ENCODE peak calls at places on chromosomes 13 and 19, in five cellular contexts. D is heart right ventricle, H is foreskin fibroblast, X is right lobe of liver, C is lower leg skin. T is an unnamed sample.
A peak's percentile ranks its signal among the peaks of the same experiment; 100 is the strongest.

GRCh38 chr13:46866150-46866549 is 30.7 kb downstream of the HTR2A start:
- DNase-seq in X (no peak), H (peak; percentile 65), C (peak; percentile 16), D (peak; percentile 16), T (peak; percentile 36)

GRCh38 chr13:20402881-20403280 is 122.8 kb downstream of the CRYL1 start:
- DNase-seq in D (no peak), X (no peak), H (no peak), C (no peak), T (no peak)

GRCh38 chr13:105971720-105972119 is 563.7 kb downstream of the EFNB2 start:
- DNase-seq in C (no peak), H (no peak), X (no peak), D (no peak), T (no peak)

GRCh38 chr13:41780736-41781708 is 179.9 kb downstream of the VWA8 start:
- DNase-seq in H (peak; percentile 75), D (no peak), X (no peak), C (no peak), T (no peak)

GRCh38 chr19:51461723-51462161 is 3.5 kb upstream of the SIGLEC8 start:
- DNase-seq in C (no peak), H (no peak), D (no peak), X (no peak), T (no peak)

GRCh38 chr13:33169273-33169980 is 116.1 kb downstream of the STARD13 start:
- DNase-seq in D (no peak), H (peak; percentile 77), C (no peak), X (no peak), T (no peak)

GRCh38 chr19:47391510-47392223 is 27.7 kb downstream of the MEIS3 start:
- DNase-seq in H (peak; percentile 41), X (peak; percentile 87), C (peak; percentile 60), D (peak; percentile 78), T (peak; percentile 78)

GRCh38 chr19:8163781-8164180 is 14.4 kb upstream of the FBN3 start:
- DNase-seq in C (no peak), X (no peak), D (no peak), H (no peak), T (no peak)

GRCh38 chr19:30024091-30024490 is 82.1 kb downstream of the URI1 start:
- DNase-seq in D (no peak), C (no peak), X (no peak), H (no peak), T (no peak)

GRCh38 chr19:48636859-48637448 is at the start of gene DBP:
- DNase-seq in C (no peak), H (no peak), X (peak; percentile 71), D (no peak), T (no peak)

GRCh38 chr13:112904436-112904960 is 64.5 kb upstream of the MCF2L start:
- DNase-seq in H (no peak), X (peak; percentile 41), C (no peak), D (no peak), T (peak; percentile 99)

GRCh38 chr19:53389591-53390377 is 5.2 kb upstream of the ZNF765 start:
- DNase-seq in X (no peak), C (no peak), D (no peak), H (no peak), T (no peak)

DNA sequence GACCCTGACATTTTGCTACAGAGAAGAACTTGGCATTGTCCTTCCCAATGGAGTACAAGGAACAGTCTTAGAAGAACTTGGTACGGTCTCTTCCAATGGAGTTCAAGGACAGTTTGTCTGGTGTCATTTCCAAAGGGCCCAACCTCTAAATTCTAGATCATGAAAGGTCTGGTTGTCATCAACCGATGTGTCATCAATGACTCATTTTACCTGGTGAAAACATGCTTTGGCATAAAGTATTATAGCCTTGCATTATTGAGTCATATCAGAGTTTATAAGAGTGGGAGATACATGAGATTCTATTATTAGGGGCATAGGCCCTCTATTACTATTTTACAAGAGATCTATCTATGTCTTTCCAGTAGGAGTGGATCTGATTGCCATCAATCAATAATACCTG is 4.3 kb downstream of the CYP2B6 start:
- DNase-seq in C (no peak), X (no peak), H (no peak), D (no peak), T (no peak)
- TF ChIP-seq CTCF in C (no peak), X (no peak), H (no peak), D (no peak), T (no peak)

GRCh38 chr19:55115446-55116065 is 1.9 kb downstream of the PPP1R12C start:
- DNase-seq in C (no peak), X (no peak), H (no peak), D (no peak), T (no peak)

GRCh38 chr19:55116232-55117062 is 990 bp downstream of the PPP1R12C start:
- DNase-seq in H (peak; percentile 64), C (peak; percentile 69), X (peak; percentile 65), D (peak; percentile 67), T (no peak)

GRCh38 chr19:55118401-55118991 is 1.1 kb upstream of the PPP1R12C start:
- DNase-seq in D (peak; percentile 52), H (peak; percentile 31), C (peak; percentile 55), X (peak; percentile 88), T (no peak)

GRCh38 chr19:55117636-55118391 is at the start of gene PPP1R12C:
- DNase-seq in D (peak; percentile 99), X (peak; percentile 99), H (peak; percentile 99), C (peak; percentile 98), T (peak; percentile 98)

GRCh38 chr19:55117063-55117635 is 288 bp downstream of the PPP1R12C start:
- DNase-seq in C (no peak), D (peak; percentile 54), X (no peak), H (no peak), T (no peak)
- TF ChIP-seq CTCF in C (no peak), D (no peak), X (no peak), H (no peak), T (no peak)

GRCh38 chr13:102724923-102725322 is 30.1 kb upstream of the METTL21C start:
- DNase-seq in H (peak; percentile 66), X (peak; percentile 49), C (no peak), D (no peak), T (peak; percentile 59)
- TF ChIP-seq CTCF in H (peak; percentile 37), X (peak; percentile 67), C (no peak), D (peak; percentile 44), T (peak; percentile 80)

DNA sequence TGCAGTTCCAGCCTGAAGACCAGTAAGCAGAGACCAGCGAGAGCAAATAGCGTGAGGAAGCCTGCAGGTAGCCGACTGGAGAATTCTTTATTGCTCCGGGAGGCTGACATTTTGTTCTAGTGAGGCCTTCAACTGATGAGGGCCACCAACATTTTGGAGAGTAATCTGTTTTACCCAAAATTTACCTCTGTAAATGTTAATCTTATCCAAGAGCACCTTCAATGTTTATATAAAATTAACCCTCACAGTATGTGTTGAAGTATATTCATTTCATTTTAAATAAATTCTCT is 546.4 kb upstream of the SLITRK5 start:
- DNase-seq in X (no peak), C (no peak), D (no peak), H (no peak), T (no peak)
- TF ChIP-seq CTCF in X (no peak), C (no peak), D (no peak), H (no peak), T (no peak)

GRCh38 chr13:40566811-40567210 is 99.6 kb downstream of the FOXO1 start:
- DNase-seq in H (no peak), D (no peak), X (no peak), C (no peak), T (no peak)

GRCh38 chr13:40563350-40564125 is 102.9 kb downstream of the FOXO1 start:
- DNase-seq in C (no peak), H (no peak), D (no peak), X (peak; percentile 78), T (no peak)

GRCh38 chr13:40562975-40563349 is 103.5 kb downstream of the FOXO1 start:
- DNase-seq in D (no peak), C (no peak), X (no peak), H (no peak), T (no peak)

GRCh38 chr13:40565282-40566148 is 100.9 kb downstream of the FOXO1 start:
- DNase-seq in X (no peak), H (no peak), D (no peak), C (no peak), T (no peak)

GRCh38 chr13:40564342-40564997 is 102.0 kb downstream of the FOXO1 start:
- DNase-seq in C (no peak), D (no peak), H (no peak), X (no peak), T (no peak)
- TF ChIP-seq CTCF in C (no peak), D (peak; percentile 20), H (no peak), X (no peak), T (no peak)

DNA sequence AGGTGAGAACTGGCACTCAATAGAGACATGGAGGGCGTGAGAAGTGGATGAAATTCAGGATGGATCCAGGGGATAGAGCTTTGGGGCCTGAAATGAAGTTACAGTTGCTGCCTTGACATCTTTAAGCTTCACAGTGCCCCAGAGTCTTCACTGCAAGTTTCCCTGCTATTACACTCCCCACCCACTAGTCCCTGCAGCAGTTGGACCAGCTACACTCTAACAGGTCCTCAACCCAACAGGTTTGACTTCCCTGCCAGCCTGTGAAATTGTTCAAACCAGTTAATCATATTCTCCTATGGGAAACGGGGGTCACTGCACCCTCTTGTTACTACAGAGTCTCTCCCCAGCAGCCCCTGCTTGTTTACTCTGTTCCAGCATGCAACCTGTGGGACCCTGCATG is 314.0 kb downstream of the OLFM4 start:
- DNase-seq in H (no peak), X (no peak), C (no peak), D (no peak), T (no peak)
- TF ChIP-seq CTCF in H (no peak), X (no peak), C (no peak), D (no peak), T (no peak)